ENCODE peak calls at places on chromosome 11, in seven cellular contexts. W is cardiac fibroblast; D is effector memory CD4-positive, alpha-beta T cell; A is Caco-2; O is kidney; Y is A673; F is HCT116. B is an unnamed sample.
A peak's percentile ranks its signal among the peaks of the same experiment; 100 is the strongest.

GRCh38 chr11:109306322-109306721 is 115.7 kb upstream of the C11orf87 start:
- DNase-seq in A (no peak), F (no peak), D (no peak), W (peak; percentile 6), Y (no peak), O (no peak), B (no peak)

GRCh38 chr11:31815743-31816466 is 4.8 kb upstream of the PAX6 start:
- DNase-seq in O (no peak), A (no peak), F (no peak), W (no peak), Y (peak; percentile 74), D (no peak), B (no peak)

GRCh38 chr11:113540416-113541330 is 65.5 kb upstream of the DRD2 start:
- DNase-seq in A (no peak), D (no peak), O (no peak), W (no peak), F (no peak), Y (no peak), B (no peak)

GRCh38 chr11:79060534-79060933 is 380.3 kb downstream of the TENM4 start:
- DNase-seq in F (no peak), D (no peak), O (no peak), A (no peak), Y (no peak), W (no peak), B (no peak)

GRCh38 chr11:67022341-67022933 is 497 bp upstream of the SYT12 start:
- DNase-seq in O (peak; percentile 91), A (no peak), F (peak; percentile 75), Y (peak; percentile 89), D (no peak), W (peak; percentile 70), B (no peak)

GRCh38 chr11:58493676-58494075 is 14.2 kb downstream of the OR5B21 start:
- DNase-seq in O (no peak), W (no peak), A (no peak), D (no peak), Y (no peak), F (no peak), B (no peak)

GRCh38 chr11:128893578-128894295 is 2.6 kb downstream of the KCNJ5 start:
- DNase-seq in A (no peak), O (no peak), Y (no peak), D (no peak), F (no peak), W (no peak), B (no peak)

GRCh38 chr11:15591112-15591537 is 476.4 kb downstream of the INSC start:
- DNase-seq in D (no peak), F (no peak), W (no peak), A (no peak), O (no peak), Y (no peak), B (no peak)

GRCh38 chr11:125626381-125626950 is 1.5 kb downstream of the CHEK1 start:
- DNase-seq in Y (no peak), O (no peak), A (no peak), D (no peak), F (no peak), W (no peak), B (peak; percentile 47)

GRCh38 chr11:130772266-130773227 is 143.7 kb downstream of the SNX19 start:
- DNase-seq in A (no peak), W (peak; percentile 95), Y (no peak), O (no peak), F (no peak), D (no peak), B (no peak)

GRCh38 chr11:46514370-46514769 is 79.5 kb downstream of the AMBRA1 start:
- DNase-seq in D (no peak), Y (no peak), W (no peak), O (no peak), F (no peak), A (no peak), B (no peak)

GRCh38 chr11:117498791-117499190 is 171.1 kb downstream of the CEP164 start:
- DNase-seq in W (no peak), A (no peak), F (no peak), D (no peak), O (peak; percentile 35), Y (no peak), B (no peak)

GRCh38 chr11:105856954-105857353 is 165.1 kb downstream of the MSANTD4 start:
- DNase-seq in W (no peak), A (no peak), D (no peak), Y (no peak), O (no peak), F (no peak), B (no peak)

GRCh38 chr11:43515090-43515489 is 156.4 kb downstream of the TTC17 start:
- DNase-seq in O (no peak), A (no peak), Y (peak; percentile 53), D (no peak), W (no peak), F (no peak), B (no peak)

GRCh38 chr11:122108192-122108799 is 7.7 kb downstream of the BLID start:
- DNase-seq in O (no peak), W (peak; percentile 66), A (peak; percentile 53), D (no peak), Y (peak; percentile 87), F (peak; percentile 57), B (peak; percentile 10)

GRCh38 chr11:88507771-88508557 is 170.4 kb upstream of the CTSC start:
- DNase-seq in A (no peak), W (no peak), F (no peak), D (no peak), O (no peak), Y (no peak), B (no peak)
- H3K4me3 ChIP-seq in A (no peak overlapping the region), W (no peak overlapping the region), F (no peak overlapping the region), D (peak overlapping the region; percentile 40), O (peak overlapping the region; percentile 42), Y (no peak overlapping the region), B (no peak overlapping the region)

DNA sequence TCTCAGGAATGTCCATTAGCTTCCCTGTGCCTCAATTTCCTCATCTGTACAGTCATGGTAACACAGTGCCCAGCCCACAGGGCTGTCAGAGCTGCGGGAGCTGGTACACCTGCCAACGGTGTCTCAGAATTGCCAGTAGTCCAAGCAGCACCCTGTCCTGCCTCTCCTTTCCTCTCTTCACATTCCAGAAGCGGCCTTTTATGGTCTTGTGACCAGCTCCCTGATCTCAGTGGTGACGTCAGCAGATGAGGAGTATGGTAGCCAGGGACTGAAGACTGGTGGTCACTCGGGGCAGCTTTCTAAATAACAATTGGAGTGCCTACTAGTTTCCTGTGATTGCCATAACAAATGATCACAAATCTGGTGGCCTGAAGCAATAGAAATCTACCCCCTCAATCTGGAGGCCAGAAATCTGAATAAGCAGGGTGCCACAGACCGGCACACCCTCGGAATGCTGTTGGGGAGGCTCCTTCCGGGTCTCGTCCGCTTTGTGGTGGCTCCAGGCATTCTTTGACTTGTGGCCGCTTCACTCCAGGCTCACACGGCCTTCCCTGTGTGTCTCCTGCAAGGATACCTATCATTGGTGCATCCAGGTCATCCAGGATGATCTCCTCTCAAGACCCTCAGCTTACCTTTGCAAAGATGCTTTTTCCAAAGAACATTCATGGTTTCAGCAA is 2.1 kb downstream of the FADD start:
- DNase-seq in A (no peak), D (no peak), O (no peak), Y (no peak), W (peak; percentile 28), F (no peak), B (no peak)
- H3K4me3 ChIP-seq in A (no peak overlapping the region), D (no peak overlapping the region), O (peak overlapping the region; percentile 99), Y (peak overlapping the region; percentile 83), W (peak overlapping the region; percentile 99), F (no peak overlapping the region), B (peak overlapping the region; percentile 93)

DNA sequence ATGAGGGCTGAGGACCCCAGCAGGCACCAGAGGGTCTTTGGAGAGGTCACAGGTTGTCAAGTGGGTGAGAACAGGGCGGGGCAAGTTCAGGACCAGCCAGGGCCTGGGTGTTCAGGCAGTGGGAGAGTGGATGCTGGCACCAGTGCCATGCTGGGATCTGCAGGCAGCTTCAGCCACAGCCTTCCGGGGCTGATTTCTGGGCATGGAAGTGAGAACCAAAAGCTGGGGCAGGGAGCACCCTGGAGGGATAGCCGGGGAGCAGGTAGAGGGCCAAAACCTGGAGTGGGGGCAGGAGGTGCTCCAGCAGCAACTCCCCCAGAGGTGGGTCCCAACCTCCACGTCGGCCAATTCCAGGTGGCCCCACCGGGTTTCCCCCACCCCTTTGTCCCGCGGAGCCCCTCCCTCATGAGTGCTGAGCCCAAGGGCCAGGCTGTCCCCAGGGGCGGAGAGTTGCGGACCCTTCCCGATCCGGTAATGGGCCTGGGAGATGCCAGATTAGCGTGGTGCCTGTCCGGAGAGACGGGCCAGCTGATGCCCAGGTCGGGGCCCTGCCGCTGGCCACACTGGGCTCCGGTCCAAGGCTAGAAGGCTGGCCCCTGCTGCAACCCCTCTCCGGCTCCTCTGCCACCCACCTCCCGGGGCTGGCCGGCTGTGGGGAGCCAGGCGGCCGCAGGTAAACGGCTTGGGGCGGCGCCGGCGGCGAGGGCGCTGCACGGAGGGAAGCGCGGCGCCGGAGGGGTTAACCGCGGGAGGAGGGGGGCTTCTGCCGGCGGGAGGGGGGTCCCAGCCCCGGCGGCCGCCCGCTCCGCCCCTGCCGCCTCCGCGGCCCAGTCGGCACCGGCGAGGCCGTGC is at the start of gene KCNK4:
- DNase-seq in Y (no peak), W (no peak), D (no peak), F (no peak), A (no peak), O (peak; percentile 77), B (no peak)
- H3K4me3 ChIP-seq in Y (peak within 1 kb of the TSS; percentile 46), W (peak within 1 kb of the TSS; percentile 14), D (peak within 1 kb of the TSS; percentile 42), F (no peak within 1 kb of the TSS), A (peak within 1 kb of the TSS; percentile 26), O (no peak within 1 kb of the TSS), B (peak within 1 kb of the TSS; percentile 56)

GRCh38 chr11:10806206-10806605 is 2.5 kb downstream of the EIF4G2 start:
- DNase-seq in A (no peak), O (no peak), F (no peak), W (no peak), Y (no peak), D (no peak), B (no peak)
- H3K4me3 ChIP-seq in A (no peak overlapping the region), O (peak overlapping the region; percentile 93), F (no peak overlapping the region), W (peak overlapping the region; percentile 90), Y (peak overlapping the region; percentile 94), D (peak overlapping the region; percentile 2), B (peak overlapping the region; percentile 86)

GRCh38 chr11:69704508-69705245 is 855 bp upstream of the FGF19 start:
- DNase-seq in W (peak; percentile 16), O (no peak), Y (peak; percentile 94), A (peak; percentile 45), D (no peak), F (no peak), B (no peak)
- H3K4me3 ChIP-seq in W (no peak overlapping the region), O (no peak overlapping the region), Y (peak overlapping the region; percentile 45), A (peak overlapping the region; percentile 43), D (no peak overlapping the region), F (peak overlapping the region; percentile 57), B (peak overlapping the region; percentile 88)

B was measured in SK-N-MC.